ENCODE peak calls at places on chromosomes 6 and 20, in four cellular contexts. V, Y, O and N are unnamed samples.

GRCh38 chr6:162856885-162857284 is 129.1 kb downstream of the PACRG start:
- DNase-seq in V (no peak), Y (peak; percentile 67), O (no peak), N (peak; percentile 89)

GRCh38 chr6:35230950-35231349 is 17.2 kb downstream of the SCUBE3 start:
- DNase-seq in V (no peak), Y (no peak), O (no peak), N (no peak)

GRCh38 chr6:3737831-3738210 is 13.7 kb downstream of the PXDC1 start:
- DNase-seq in V (no peak), Y (no peak), O (no peak), N (no peak)

GRCh38 chr20:23059831-23060230 is 10.4 kb upstream of the THBD start:
- DNase-seq in V (no peak), Y (peak; percentile 5), O (no peak), N (no peak)

GRCh38 chr20:24993337-24994185 is 1.0 kb upstream of the APMAP start:
- DNase-seq in V (no peak), Y (peak; percentile 39), O (no peak), N (peak; percentile 60)

GRCh38 chr20:56630506-56631317 is 1.6 kb downstream of the TFAP2C start:
- DNase-seq in V (no peak), Y (no peak), O (no peak), N (peak; percentile 20)

GRCh38 chr6:55704421-55704820 is 125.4 kb upstream of the HMGCLL1 start:
- DNase-seq in V (no peak), Y (peak; percentile 41), O (no peak), N (peak; percentile 25)

GRCh38 chr6:42932412-42932811 is 3.1 kb downstream of the CNPY3 start:
- DNase-seq in V (no peak), Y (no peak), O (no peak), N (no peak)

GRCh38 chr6:148566664-148567350 is 180.0 kb upstream of the UST start:
- DNase-seq in V (peak; percentile 14), Y (no peak), O (no peak), N (no peak)

GRCh38 chr6:27829453-27830211 is 82.6 kb downstream of the OR2B2 start:
- DNase-seq in V (no peak), Y (peak; percentile 15), O (no peak), N (no peak)

GRCh38 chr6:38549795-38550194 is 89.9 kb downstream of the BTBD9 start:
- DNase-seq in V (no peak), Y (no peak), O (no peak), N (no peak)

GRCh38 chr6:42210551-42210950 is 7.1 kb downstream of the MRPS10 start:
- DNase-seq in V (no peak), Y (no peak), O (no peak), N (no peak)

GRCh38 chr20:47357296-47358051 is 975 bp upstream of the ZMYND8 start:
- DNase-seq in V (peak; percentile 62), Y (peak; percentile 98), O (peak; percentile 94), N (peak; percentile 96)

GRCh38 chr6:169930799-169931198 is 179.4 kb downstream of the ERMARD start:
- DNase-seq in V (no peak), Y (no peak), O (no peak), N (peak; percentile 2)

GRCh38 chr20:10508060-10508459 is 73.0 kb downstream of the SLX4IP start:
- DNase-seq in V (no peak), Y (no peak), O (no peak), N (peak; percentile 16)

GRCh38 chr6:137399949-137400443 is 94.2 kb downstream of the OLIG3 start:
- DNase-seq in V (no peak), Y (no peak), O (peak; percentile 77), N (no peak)

GRCh38 chr6:125124250-125124777 is 29.3 kb upstream of the TPD52L1 start:
- DNase-seq in V (no peak), Y (no peak), O (no peak), N (peak; percentile 29)